ENCODE peak calls at places on chromosomes 2 and 18, in nine cellular contexts. One of them, this sample, is unnamed.

GRCh38 chr2:207896525-207897295 is 127.0 kb upstream of the FZD5 start:
- DNase-seq in effector CD4-positive, alpha-beta T cell: no peak
- DNase-seq in mammary epithelial cell: no peak
- DNase-seq in central memory CD4-positive, alpha-beta T cell: no peak
- DNase-seq in NCI-H2081: peak
- DNase-seq in G401: peak
- DNase-seq in T-cell: no peak
- DNase-seq in osteocyte: no peak
- DNase-seq in suprapubic skin: no peak
- DNase-seq in this sample: no peak

GRCh38 chr2:210309546-210310233 is 5.3 kb downstream of the MYL1 start:
- DNase-seq in suprapubic skin: no peak
- DNase-seq in G401: no peak
- DNase-seq in mammary epithelial cell: no peak
- DNase-seq in T-cell: no peak
- DNase-seq in osteocyte: no peak
- DNase-seq in central memory CD4-positive, alpha-beta T cell: no peak
- DNase-seq in effector CD4-positive, alpha-beta T cell: no peak
- DNase-seq in NCI-H2081: peak
- DNase-seq in this sample: no peak

GRCh38 chr2:150410809-150411208 is 76.7 kb downstream of the RND3 start:
- DNase-seq in osteocyte: no peak
- DNase-seq in suprapubic skin: no peak
- DNase-seq in mammary epithelial cell: no peak
- DNase-seq in central memory CD4-positive, alpha-beta T cell: no peak
- DNase-seq in G401: peak
- DNase-seq in effector CD4-positive, alpha-beta T cell: no peak
- DNase-seq in T-cell: no peak
- DNase-seq in NCI-H2081: no peak
- DNase-seq in this sample: peak

GRCh38 chr2:185892484-185892883 is 153.9 kb downstream of the FSIP2 start:
- DNase-seq in effector CD4-positive, alpha-beta T cell: no peak
- DNase-seq in central memory CD4-positive, alpha-beta T cell: no peak
- DNase-seq in G401: no peak
- DNase-seq in suprapubic skin: no peak
- DNase-seq in osteocyte: no peak
- DNase-seq in NCI-H2081: no peak
- DNase-seq in T-cell: no peak
- DNase-seq in mammary epithelial cell: no peak
- DNase-seq in this sample: no peak

GRCh38 chr2:31943636-31944225 is 67.1 kb downstream of the MEMO1 start:
- DNase-seq in effector CD4-positive, alpha-beta T cell: no peak
- DNase-seq in osteocyte: no peak
- DNase-seq in central memory CD4-positive, alpha-beta T cell: no peak
- DNase-seq in G401: no peak
- DNase-seq in mammary epithelial cell: no peak
- DNase-seq in suprapubic skin: no peak
- DNase-seq in NCI-H2081: no peak
- DNase-seq in T-cell: no peak
- DNase-seq in this sample: no peak

GRCh38 chr2:235234711-235235110 is 259.1 kb upstream of the AGAP1 start:
- DNase-seq in T-cell: no peak
- DNase-seq in G401: no peak
- DNase-seq in suprapubic skin: no peak
- DNase-seq in effector CD4-positive, alpha-beta T cell: no peak
- DNase-seq in mammary epithelial cell: no peak
- DNase-seq in NCI-H2081: no peak
- DNase-seq in osteocyte: no peak
- DNase-seq in central memory CD4-positive, alpha-beta T cell: no peak
- DNase-seq in this sample: peak

GRCh38 chr2:98502556-98503335 is 58.1 kb downstream of the INPP4A start:
- DNase-seq in osteocyte: no peak
- DNase-seq in central memory CD4-positive, alpha-beta T cell: no peak
- DNase-seq in suprapubic skin: no peak
- DNase-seq in T-cell: no peak
- DNase-seq in G401: no peak
- DNase-seq in NCI-H2081: no peak
- DNase-seq in effector CD4-positive, alpha-beta T cell: no peak
- DNase-seq in mammary epithelial cell: peak
- DNase-seq in this sample: peak

GRCh38 chr2:229408356-229408755 is 137.3 kb upstream of the PID1 start:
- DNase-seq in central memory CD4-positive, alpha-beta T cell: no peak
- DNase-seq in mammary epithelial cell: peak
- DNase-seq in G401: no peak
- DNase-seq in suprapubic skin: peak
- DNase-seq in osteocyte: no peak
- DNase-seq in NCI-H2081: no peak
- DNase-seq in T-cell: peak
- DNase-seq in effector CD4-positive, alpha-beta T cell: no peak
- DNase-seq in this sample: peak

GRCh38 chr2:6906165-6906751 is 11.0 kb upstream of the RNF144A start:
- DNase-seq in T-cell: no peak
- DNase-seq in central memory CD4-positive, alpha-beta T cell: no peak
- DNase-seq in mammary epithelial cell: no peak
- DNase-seq in effector CD4-positive, alpha-beta T cell: no peak
- DNase-seq in NCI-H2081: no peak
- DNase-seq in G401: no peak
- DNase-seq in suprapubic skin: no peak
- DNase-seq in osteocyte: no peak
- DNase-seq in this sample: no peak

GRCh38 chr2:50006327-50006726 is 852.0 kb upstream of the FSHR start:
- DNase-seq in suprapubic skin: no peak
- DNase-seq in effector CD4-positive, alpha-beta T cell: no peak
- DNase-seq in mammary epithelial cell: no peak
- DNase-seq in G401: no peak
- DNase-seq in T-cell: no peak
- DNase-seq in osteocyte: no peak
- DNase-seq in central memory CD4-positive, alpha-beta T cell: no peak
- DNase-seq in NCI-H2081: no peak
- DNase-seq in this sample: no peak

GRCh38 chr2:26178746-26179436 is 6.0 kb downstream of the GAREM2 start:
- DNase-seq in mammary epithelial cell: no peak
- DNase-seq in central memory CD4-positive, alpha-beta T cell: no peak
- DNase-seq in effector CD4-positive, alpha-beta T cell: no peak
- DNase-seq in NCI-H2081: no peak
- DNase-seq in suprapubic skin: no peak
- DNase-seq in T-cell: no peak
- DNase-seq in G401: peak
- DNase-seq in osteocyte: no peak
- DNase-seq in this sample: no peak

GRCh38 chr18:44771957-44772917 is 91.5 kb downstream of the SETBP1 start:
- DNase-seq in effector CD4-positive, alpha-beta T cell: no peak
- DNase-seq in NCI-H2081: no peak
- DNase-seq in suprapubic skin: no peak
- DNase-seq in T-cell: no peak
- DNase-seq in central memory CD4-positive, alpha-beta T cell: no peak
- DNase-seq in mammary epithelial cell: no peak
- DNase-seq in G401: no peak
- DNase-seq in osteocyte: peak
- DNase-seq in this sample: no peak

GRCh38 chr18:8994603-8995002 is 107.9 kb upstream of the NDUFV2 start:
- DNase-seq in central memory CD4-positive, alpha-beta T cell: no peak
- DNase-seq in effector CD4-positive, alpha-beta T cell: no peak
- DNase-seq in osteocyte: no peak
- DNase-seq in suprapubic skin: no peak
- DNase-seq in T-cell: no peak
- DNase-seq in mammary epithelial cell: peak
- DNase-seq in NCI-H2081: no peak
- DNase-seq in G401: no peak
- DNase-seq in this sample: no peak

GRCh38 chr2:106882658-106883057 is 3.3 kb downstream of the ST6GAL2 start:
- DNase-seq in mammary epithelial cell: no peak
- DNase-seq in T-cell: no peak
- DNase-seq in G401: no peak
- DNase-seq in NCI-H2081: peak
- DNase-seq in suprapubic skin: no peak
- DNase-seq in osteocyte: no peak
- DNase-seq in central memory CD4-positive, alpha-beta T cell: no peak
- DNase-seq in effector CD4-positive, alpha-beta T cell: no peak
- DNase-seq in this sample: no peak

GRCh38 chr2:2890246-2890645 is 487.4 kb downstream of the EIPR1 start:
- DNase-seq in suprapubic skin: no peak
- DNase-seq in T-cell: no peak
- DNase-seq in mammary epithelial cell: no peak
- DNase-seq in G401: no peak
- DNase-seq in effector CD4-positive, alpha-beta T cell: no peak
- DNase-seq in osteocyte: no peak
- DNase-seq in NCI-H2081: no peak
- DNase-seq in central memory CD4-positive, alpha-beta T cell: no peak
- DNase-seq in this sample: no peak

GRCh38 chr2:3637311-3637675 is 20.7 kb upstream of the ALLC start:
- DNase-seq in G401: no peak
- DNase-seq in central memory CD4-positive, alpha-beta T cell: no peak
- DNase-seq in NCI-H2081: no peak
- DNase-seq in suprapubic skin: peak
- DNase-seq in osteocyte: peak
- DNase-seq in mammary epithelial cell: no peak
- DNase-seq in effector CD4-positive, alpha-beta T cell: no peak
- DNase-seq in T-cell: no peak
- DNase-seq in this sample: no peak

GRCh38 chr2:22626621-22627020 is 758.4 kb upstream of the KLHL29 start:
- DNase-seq in suprapubic skin: no peak
- DNase-seq in central memory CD4-positive, alpha-beta T cell: no peak
- DNase-seq in T-cell: no peak
- DNase-seq in effector CD4-positive, alpha-beta T cell: no peak
- DNase-seq in osteocyte: no peak
- DNase-seq in NCI-H2081: no peak
- DNase-seq in mammary epithelial cell: no peak
- DNase-seq in G401: no peak
- DNase-seq in this sample: no peak

GRCh38 chr2:61175036-61175435 is 13.0 kb downstream of the C2orf74 start:
- DNase-seq in mammary epithelial cell: no peak
- DNase-seq in effector CD4-positive, alpha-beta T cell: no peak
- DNase-seq in osteocyte: no peak
- DNase-seq in T-cell: no peak
- DNase-seq in suprapubic skin: no peak
- DNase-seq in central memory CD4-positive, alpha-beta T cell: no peak
- DNase-seq in G401: no peak
- DNase-seq in NCI-H2081: no peak
- DNase-seq in this sample: no peak

GRCh38 chr18:31138709-31139108 is 23.9 kb downstream of the DSC1 start:
- DNase-seq in G401: no peak
- DNase-seq in effector CD4-positive, alpha-beta T cell: no peak
- DNase-seq in central memory CD4-positive, alpha-beta T cell: no peak
- DNase-seq in osteocyte: no peak
- DNase-seq in T-cell: no peak
- DNase-seq in NCI-H2081: no peak
- DNase-seq in suprapubic skin: no peak
- DNase-seq in mammary epithelial cell: no peak
- DNase-seq in this sample: no peak

GRCh38 chr2:186460465-186460864 is 25.6 kb upstream of the ZC3H15 start:
- DNase-seq in effector CD4-positive, alpha-beta T cell: no peak
- DNase-seq in NCI-H2081: peak
- DNase-seq in mammary epithelial cell: no peak
- DNase-seq in osteocyte: no peak
- DNase-seq in central memory CD4-positive, alpha-beta T cell: no peak
- DNase-seq in G401: peak
- DNase-seq in suprapubic skin: no peak
- DNase-seq in T-cell: no peak
- DNase-seq in this sample: peak

GRCh38 chr2:169362346-169363026 is at the start of gene LRP2:
- DNase-seq in central memory CD4-positive, alpha-beta T cell: peak
- DNase-seq in mammary epithelial cell: peak
- DNase-seq in effector CD4-positive, alpha-beta T cell: no peak
- DNase-seq in osteocyte: no peak
- DNase-seq in T-cell: peak
- DNase-seq in G401: no peak
- DNase-seq in NCI-H2081: no peak
- DNase-seq in suprapubic skin: no peak
- DNase-seq in this sample: no peak

GRCh38 chr2:143139835-143140393 is 10.7 kb downstream of the ARHGAP15 start:
- DNase-seq in NCI-H2081: no peak
- DNase-seq in osteocyte: no peak
- DNase-seq in G401: no peak
- DNase-seq in central memory CD4-positive, alpha-beta T cell: no peak
- DNase-seq in mammary epithelial cell: no peak
- DNase-seq in effector CD4-positive, alpha-beta T cell: no peak
- DNase-seq in suprapubic skin: no peak
- DNase-seq in T-cell: no peak
- DNase-seq in this sample: no peak

GRCh38 chr18:6431659-6432318 is 17.1 kb upstream of the L3MBTL4 start:
- DNase-seq in G401: no peak
- DNase-seq in suprapubic skin: no peak
- DNase-seq in central memory CD4-positive, alpha-beta T cell: no peak
- DNase-seq in effector CD4-positive, alpha-beta T cell: no peak
- DNase-seq in mammary epithelial cell: no peak
- DNase-seq in osteocyte: no peak
- DNase-seq in NCI-H2081: no peak
- DNase-seq in T-cell: no peak
- DNase-seq in this sample: no peak

GRCh38 chr2:59589881-59590280 is 963.6 kb downstream of the BCL11A start:
- DNase-seq in T-cell: no peak
- DNase-seq in osteocyte: no peak
- DNase-seq in NCI-H2081: no peak
- DNase-seq in effector CD4-positive, alpha-beta T cell: no peak
- DNase-seq in mammary epithelial cell: no peak
- DNase-seq in central memory CD4-positive, alpha-beta T cell: no peak
- DNase-seq in suprapubic skin: no peak
- DNase-seq in G401: no peak
- DNase-seq in this sample: no peak

GRCh38 chr2:62142054-62142453 is 53.9 kb upstream of the B3GNT2 start:
- DNase-seq in T-cell: no peak
- DNase-seq in effector CD4-positive, alpha-beta T cell: no peak
- DNase-seq in mammary epithelial cell: no peak
- DNase-seq in central memory CD4-positive, alpha-beta T cell: no peak
- DNase-seq in G401: no peak
- DNase-seq in NCI-H2081: no peak
- DNase-seq in osteocyte: no peak
- DNase-seq in suprapubic skin: no peak
- DNase-seq in this sample: no peak

GRCh38 chr18:63422862-63423304 is 607 bp upstream of the VPS4B start:
- DNase-seq in effector CD4-positive, alpha-beta T cell: no peak
- DNase-seq in suprapubic skin: no peak
- DNase-seq in T-cell: no peak
- DNase-seq in G401: no peak
- DNase-seq in NCI-H2081: peak
- DNase-seq in central memory CD4-positive, alpha-beta T cell: no peak
- DNase-seq in osteocyte: peak
- DNase-seq in mammary epithelial cell: no peak
- DNase-seq in this sample: no peak

GRCh38 chr2:113200236-113200635 is 26.5 kb downstream of the PSD4 start:
- DNase-seq in NCI-H2081: no peak
- DNase-seq in suprapubic skin: peak
- DNase-seq in G401: no peak
- DNase-seq in central memory CD4-positive, alpha-beta T cell: no peak
- DNase-seq in osteocyte: no peak
- DNase-seq in effector CD4-positive, alpha-beta T cell: no peak
- DNase-seq in mammary epithelial cell: no peak
- DNase-seq in T-cell: no peak
- DNase-seq in this sample: peak

GRCh38 chr2:47869859-47870258 is 36.4 kb downstream of the FBXO11 start:
- DNase-seq in T-cell: no peak
- DNase-seq in G401: no peak
- DNase-seq in NCI-H2081: no peak
- DNase-seq in central memory CD4-positive, alpha-beta T cell: no peak
- DNase-seq in effector CD4-positive, alpha-beta T cell: no peak
- DNase-seq in mammary epithelial cell: no peak
- DNase-seq in suprapubic skin: no peak
- DNase-seq in osteocyte: no peak
- DNase-seq in this sample: no peak

GRCh38 chr18:78423776-78424175 is 555.8 kb upstream of the SALL3 start:
- DNase-seq in effector CD4-positive, alpha-beta T cell: no peak
- DNase-seq in NCI-H2081: no peak
- DNase-seq in T-cell: no peak
- DNase-seq in G401: no peak
- DNase-seq in osteocyte: no peak
- DNase-seq in suprapubic skin: no peak
- DNase-seq in central memory CD4-positive, alpha-beta T cell: no peak
- DNase-seq in mammary epithelial cell: no peak
- DNase-seq in this sample: no peak

GRCh38 chr2:44688442-44689124 is 252.9 kb upstream of the SIX3 start:
- DNase-seq in G401: no peak
- DNase-seq in suprapubic skin: no peak
- DNase-seq in mammary epithelial cell: no peak
- DNase-seq in NCI-H2081: no peak
- DNase-seq in effector CD4-positive, alpha-beta T cell: no peak
- DNase-seq in T-cell: no peak
- DNase-seq in central memory CD4-positive, alpha-beta T cell: no peak
- DNase-seq in osteocyte: no peak
- DNase-seq in this sample: no peak

GRCh38 chr2:147636238-147636887 is 208.5 kb upstream of the ACVR2A start:
- DNase-seq in central memory CD4-positive, alpha-beta T cell: no peak
- DNase-seq in G401: no peak
- DNase-seq in NCI-H2081: no peak
- DNase-seq in suprapubic skin: no peak
- DNase-seq in T-cell: no peak
- DNase-seq in mammary epithelial cell: peak
- DNase-seq in osteocyte: no peak
- DNase-seq in effector CD4-positive, alpha-beta T cell: no peak
- DNase-seq in this sample: peak